ENCODE peak calls at places on chromosomes 12 and 14, in five cellular contexts. K, O, W, B and A are unnamed samples.

GRCh38 chr12:111414711-111415252 is 9.1 kb downstream of the SH2B3 start:
- DNase-seq in K (no peak), O (no peak), W (no peak), B (no peak), A (no peak)

GRCh38 chr12:46887870-46888269 is 62.1 kb upstream of the SLC38A4 start:
- DNase-seq in K (no peak), O (no peak), W (no peak), B (no peak), A (no peak)

GRCh38 chr14:30921305-30921704 is 46.9 kb downstream of the COCH start:
- DNase-seq in K (no peak), O (no peak), W (no peak), B (no peak), A (no peak)

GRCh38 chr14:105223260-105223659 is 25.1 kb upstream of the BTBD6 start:
- DNase-seq in K (no peak), O (peak; percentile 77), W (no peak), B (no peak), A (no peak)

GRCh38 chr12:29023436-29024076 is 125.5 kb upstream of the FAR2 start:
- DNase-seq in K (no peak), O (no peak), W (no peak), B (peak; percentile 71), A (no peak)

GRCh38 chr12:114916531-114916930 is 232.6 kb upstream of the TBX3 start:
- DNase-seq in K (no peak), O (peak; percentile 29), W (no peak), B (no peak), A (no peak)

GRCh38 chr14:104112609-104113571 is 25.5 kb upstream of the KIF26A start:
- DNase-seq in K (no peak), O (no peak), W (no peak), B (no peak), A (no peak)

GRCh38 chr12:93245543-93245942 is 132.2 kb upstream of the NUDT4 start:
- DNase-seq in K (no peak), O (no peak), W (no peak), B (no peak), A (no peak)

GRCh38 chr12:57611116-57611809 is at the start of gene ARHGEF25:
- DNase-seq in K (no peak), O (peak; percentile 58), W (no peak), B (peak; percentile 56), A (peak; percentile 49)

GRCh38 chr14:23056257-23056955 is 914 bp downstream of the CDH24 start:
- DNase-seq in K (peak; percentile 81), O (peak; percentile 53), W (no peak), B (no peak), A (peak; percentile 31)

GRCh38 chr14:23061995-23062394 is 4.7 kb upstream of the CDH24 start:
- DNase-seq in K (peak; percentile 60), O (peak; percentile 94), W (peak; percentile 86), B (peak; percentile 78), A (no peak)

GRCh38 chr14:77603031-77603430 is 13.4 kb downstream of the SPTLC2 start:
- DNase-seq in K (no peak), O (no peak), W (no peak), B (no peak), A (no peak)

GRCh38 chr12:124026755-124027745 is 54.0 kb downstream of the ZNF664 start:
- DNase-seq in K (no peak), O (peak; percentile 62), W (no peak), B (no peak), A (no peak)

GRCh38 chr12:31017535-31017934 is 56.1 kb upstream of the DDX11 start:
- DNase-seq in K (no peak), O (no peak), W (no peak), B (no peak), A (no peak)

GRCh38 chr12:89309815-89310214 is 42.5 kb downstream of the DUSP6 start:
- DNase-seq in K (no peak), O (no peak), W (no peak), B (no peak), A (no peak)

GRCh38 chr14:44898547-44898946 is 63.2 kb downstream of the KLHL28 start:
- DNase-seq in K (no peak), O (peak; percentile 12), W (no peak), B (no peak), A (no peak)

GRCh38 chr12:79415754-79416435 is 274.9 kb downstream of the PAWR start:
- DNase-seq in K (no peak), O (peak; percentile 79), W (peak; percentile 26), B (no peak), A (no peak)

GRCh38 chr14:53954551-53955233 is 1.9 kb downstream of the BMP4 start:
- DNase-seq in K (no peak), O (peak; percentile 45), W (no peak), B (no peak), A (no peak)

GRCh38 chr12:2082321-2082720 is 29.5 kb downstream of the CACNA1C start:
- DNase-seq in K (no peak), O (no peak), W (no peak), B (no peak), A (no peak)

GRCh38 chr12:94145231-94145979 is 3.0 kb upstream of the PLXNC1 start:
- DNase-seq in K (peak; percentile 16), O (peak; percentile 29), W (no peak), B (no peak), A (no peak)

GRCh38 chr12:49232940-49233841 is 31.7 kb upstream of the TUBA1C start:
- DNase-seq in K (no peak), O (peak; percentile 73), W (no peak), B (no peak), A (no peak)

GRCh38 chr12:4961311-4961710 is 51.6 kb downstream of the KCNA1 start:
- DNase-seq in K (no peak), O (no peak), W (no peak), B (no peak), A (no peak)

GRCh38 chr12:77953515-77953914 is 122.8 kb downstream of the NAV3 start:
- DNase-seq in K (no peak), O (no peak), W (no peak), B (no peak), A (no peak)

GRCh38 chr12:48973992-48974673 is 2.6 kb upstream of the WNT10B start:
- DNase-seq in K (no peak), O (peak; percentile 57), W (no peak), B (no peak), A (peak; percentile 68)

GRCh38 chr12:100554608-100555077 is 18.8 kb upstream of the GAS2L3 start:
- DNase-seq in K (peak; percentile 86), O (peak; percentile 82), W (peak; percentile 72), B (no peak), A (no peak)

GRCh38 chr14:94640721-94641631 is 28.8 kb downstream of the SERPINA3 start:
- DNase-seq in K (peak; percentile 15), O (no peak), W (no peak), B (no peak), A (no peak)

GRCh38 chr12:121186826-121187225 is 23.1 kb upstream of the P2RX4 start:
- DNase-seq in K (no peak), O (no peak), W (no peak), B (no peak), A (no peak)

GRCh38 chr12:121187501-121187900 is 22.4 kb upstream of the P2RX4 start:
- DNase-seq in K (no peak), O (no peak), W (no peak), B (no peak), A (no peak)

GRCh38 chr12:121182222-121182896 is 27.6 kb upstream of the P2RX4 start:
- DNase-seq in K (no peak), O (no peak), W (no peak), B (no peak), A (no peak)

GRCh38 chr12:121184984-121185894 is 24.7 kb upstream of the P2RX4 start:
- DNase-seq in K (no peak), O (no peak), W (no peak), B (no peak), A (no peak)

DNA sequence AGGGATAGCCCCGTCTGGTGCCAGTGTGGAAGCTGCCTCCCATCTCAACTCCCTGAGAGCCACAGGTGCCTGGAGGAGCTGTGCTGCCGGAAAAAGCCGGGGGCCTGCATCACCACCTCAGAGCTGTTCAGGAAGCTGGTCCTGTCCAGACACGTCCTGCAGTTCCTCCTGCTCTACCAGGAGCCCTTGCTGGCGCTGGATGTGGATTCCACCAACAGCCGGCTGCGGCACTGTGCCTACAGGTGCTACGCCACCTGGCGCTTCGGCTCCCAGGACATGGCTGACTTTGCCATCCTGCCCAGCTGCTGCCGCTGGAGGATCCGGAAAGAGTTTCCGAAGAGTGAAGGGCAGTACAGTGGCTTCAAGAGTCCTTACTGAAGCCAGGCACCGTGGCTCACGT is 25.5 kb upstream of the P2RX4 start:
- DNase-seq in K (no peak), O (no peak), W (no peak), B (peak; percentile 26), A (no peak)
- H3K27ac ChIP-seq in K (no peak overlapping the region), O (no peak overlapping the region), W (no peak overlapping the region), B (no peak overlapping the region), A (no peak overlapping the region)

GRCh38 chr12:7694556-7694955 is 1.0 kb downstream of the GDF3 start:
- DNase-seq in K (no peak), O (no peak), W (no peak), B (no peak), A (no peak)
- H3K27ac ChIP-seq in K (no peak overlapping the region), O (no peak overlapping the region), W (no peak overlapping the region), B (no peak overlapping the region), A (no peak overlapping the region)

DNA sequence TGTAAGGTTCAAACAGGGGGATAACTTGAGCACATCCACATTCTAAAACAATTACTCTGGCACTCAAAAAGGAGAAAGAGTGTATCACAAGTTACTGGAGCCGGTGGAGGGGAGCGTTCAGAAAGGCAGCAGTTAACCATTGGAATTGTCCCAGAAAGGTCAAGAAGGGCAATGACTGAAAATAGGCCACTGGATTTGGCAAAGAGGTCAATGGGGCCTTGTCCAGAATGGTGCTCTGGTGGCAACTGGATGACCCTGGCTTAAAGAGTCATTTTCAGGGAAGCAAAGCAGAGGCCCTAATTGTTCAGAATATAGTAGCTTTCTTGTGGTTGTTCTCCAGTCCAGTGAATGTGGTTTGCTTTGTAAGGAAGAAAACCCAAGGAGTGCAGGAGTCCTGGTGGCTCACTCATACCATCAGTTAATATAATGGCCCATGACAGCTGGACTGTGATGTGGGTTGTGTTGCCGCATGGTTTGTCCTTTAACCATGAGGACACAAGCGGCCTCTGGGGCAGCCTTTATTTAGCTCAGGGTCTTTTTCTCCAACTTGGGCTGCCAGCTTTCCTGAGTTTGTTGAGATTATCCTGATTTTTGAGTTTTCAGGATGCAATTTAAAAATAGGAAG is 142.8 kb upstream of the PELI2 start:
- DNase-seq in K (no peak), O (no peak), W (no peak), B (no peak), A (no peak)
- H3K27ac ChIP-seq in K (no peak overlapping the region), O (no peak overlapping the region), W (no peak overlapping the region), B (no peak overlapping the region), A (peak overlapping the region; percentile 2)

DNA sequence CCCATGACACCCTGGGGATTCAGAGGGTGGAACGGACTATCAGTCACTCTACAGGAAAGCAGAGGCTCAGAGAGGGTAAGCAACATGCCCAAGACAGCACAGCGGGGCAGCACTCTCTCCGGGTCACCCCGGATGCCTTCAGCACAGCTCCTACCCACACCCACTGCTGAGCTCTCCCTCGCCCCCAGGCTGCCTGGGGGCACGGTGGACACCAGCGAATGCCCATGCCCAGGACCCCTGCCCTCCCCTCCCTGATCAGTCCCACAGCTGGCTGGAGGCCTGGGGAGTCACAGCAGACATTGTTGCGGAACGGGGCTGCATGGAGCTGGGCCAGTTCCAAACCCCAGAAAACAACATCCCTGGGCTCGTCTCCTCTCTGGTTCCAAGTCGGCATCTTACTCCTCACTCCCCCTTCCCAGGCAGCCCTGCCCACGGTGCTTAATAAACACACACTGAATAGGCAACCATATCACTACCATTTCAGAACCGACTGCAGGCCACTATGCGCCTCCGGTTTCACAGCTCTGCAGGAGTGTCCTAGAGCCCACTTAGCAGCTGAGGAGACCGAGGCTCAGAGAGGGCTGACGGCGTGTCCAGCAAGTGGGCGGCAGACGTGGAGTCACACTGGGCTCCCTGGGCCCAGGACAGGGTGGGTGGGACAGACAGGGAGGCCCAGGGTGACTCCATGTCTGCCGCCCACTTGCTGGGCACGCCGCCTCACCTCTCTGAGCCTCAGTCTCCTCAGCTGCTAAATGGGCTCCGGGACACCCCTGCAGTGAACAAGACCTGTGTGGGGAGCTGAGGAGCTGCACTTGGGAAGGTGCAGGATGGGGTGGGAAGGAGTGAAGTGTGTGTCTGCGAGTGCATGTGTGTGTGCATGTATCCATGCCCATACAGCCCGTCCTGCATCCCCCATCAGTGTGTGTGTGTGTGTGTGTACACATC is 27.0 kb downstream of the CCDC85C start:
- DNase-seq in K (no peak), O (peak; percentile 58), W (no peak), B (no peak), A (no peak)
- H3K27ac ChIP-seq in K (peak overlapping the region; percentile 48), O (no peak overlapping the region), W (no peak overlapping the region), B (peak overlapping the region; percentile 87), A (no peak overlapping the region)